ENCODE peak calls at places on chromosome 2, in six cellular contexts. P, J, Q, H, S and K are unnamed samples.

GRCh38 chr2:135657806-135658582 is 83.7 kb upstream of the UBXN4 start:
- DNase-seq in P (no peak), J (no peak), Q (no peak), H (no peak), S (no peak), K (no peak)

GRCh38 chr2:227804970-227805369 is 8.7 kb upstream of the CCL20 start:
- DNase-seq in P (no peak), J (peak; percentile 22), Q (no peak), H (peak; percentile 13), S (no peak), K (no peak)

GRCh38 chr2:39513641-39514094 is 76.6 kb upstream of the MAP4K3 start:
- DNase-seq in P (no peak), J (peak; percentile 96), Q (peak; percentile 56), H (no peak), S (no peak), K (no peak)

GRCh38 chr2:31191931-31192330 is 25.4 kb downstream of the CAPN14 start:
- DNase-seq in P (no peak), J (no peak), Q (no peak), H (peak; percentile 75), S (no peak), K (no peak)

GRCh38 chr2:102147935-102148334 is 5.4 kb downstream of the IL1R1 start:
- DNase-seq in P (no peak), J (peak; percentile 58), Q (no peak), H (no peak), S (no peak), K (no peak)

GRCh38 chr2:27222407-27222806 is 5.2 kb downstream of the CAD start:
- DNase-seq in P (no peak), J (no peak), Q (no peak), H (no peak), S (no peak), K (no peak)

GRCh38 chr2:176518823-176519222 is 249.6 kb downstream of the MTX2 start:
- DNase-seq in P (no peak), J (no peak), Q (no peak), H (no peak), S (peak; percentile 62), K (no peak)

GRCh38 chr2:159402790-159403189 is 116.3 kb upstream of the WDSUB1 start:
- DNase-seq in P (no peak), J (no peak), Q (no peak), H (no peak), S (no peak), K (no peak)

GRCh38 chr2:85924522-85924921 is 35.7 kb upstream of the ST3GAL5 start:
- DNase-seq in P (no peak), J (peak; percentile 19), Q (no peak), H (no peak), S (no peak), K (no peak)

GRCh38 chr2:206823178-206823577 is 57.8 kb downstream of the FASTKD2 start:
- DNase-seq in P (no peak), J (no peak), Q (no peak), H (no peak), S (no peak), K (no peak)

GRCh38 chr2:38076250-38076709 is 329 bp upstream of the CYP1B1 start:
- DNase-seq in P (peak; percentile 23), J (peak; percentile 90), Q (no peak), H (no peak), S (peak; percentile 85), K (peak; percentile 83)

GRCh38 chr2:159053186-159054031 is 85.0 kb downstream of the TANC1 start:
- DNase-seq in P (no peak), J (peak; percentile 85), Q (no peak), H (no peak), S (no peak), K (no peak)

GRCh38 chr2:212892193-212892592 is 259.2 kb downstream of the IKZF2 start:
- DNase-seq in P (no peak), J (peak; percentile 48), Q (peak; percentile 68), H (no peak), S (no peak), K (no peak)

GRCh38 chr2:23148342-23148741 is 236.6 kb upstream of the KLHL29 start:
- DNase-seq in P (no peak), J (no peak), Q (no peak), H (no peak), S (no peak), K (no peak)

GRCh38 chr2:46954951-46955571 is 39.5 kb upstream of the MCFD2 start:
- DNase-seq in P (no peak), J (peak; percentile 90), Q (no peak), H (no peak), S (peak; percentile 80), K (peak; percentile 93)

GRCh38 chr2:196808281-196808680 is 874 bp downstream of the C2orf66 start:
- DNase-seq in P (no peak), J (no peak), Q (peak; percentile 27), H (no peak), S (no peak), K (no peak)

GRCh38 chr2:128281852-128282245 is 36.8 kb downstream of the HS6ST1 start:
- DNase-seq in P (no peak), J (no peak), Q (no peak), H (no peak), S (peak; percentile 62), K (no peak)

GRCh38 chr2:85737481-85737880 is 16.3 kb upstream of the ATOH8 start:
- DNase-seq in P (no peak), J (peak; percentile 61), Q (no peak), H (no peak), S (no peak), K (peak; percentile 76)

GRCh38 chr2:142989276-142990204 is 112.1 kb downstream of the KYNU start:
- DNase-seq in P (no peak), J (peak; percentile 62), Q (peak; percentile 43), H (no peak), S (no peak), K (no peak)

DNA sequence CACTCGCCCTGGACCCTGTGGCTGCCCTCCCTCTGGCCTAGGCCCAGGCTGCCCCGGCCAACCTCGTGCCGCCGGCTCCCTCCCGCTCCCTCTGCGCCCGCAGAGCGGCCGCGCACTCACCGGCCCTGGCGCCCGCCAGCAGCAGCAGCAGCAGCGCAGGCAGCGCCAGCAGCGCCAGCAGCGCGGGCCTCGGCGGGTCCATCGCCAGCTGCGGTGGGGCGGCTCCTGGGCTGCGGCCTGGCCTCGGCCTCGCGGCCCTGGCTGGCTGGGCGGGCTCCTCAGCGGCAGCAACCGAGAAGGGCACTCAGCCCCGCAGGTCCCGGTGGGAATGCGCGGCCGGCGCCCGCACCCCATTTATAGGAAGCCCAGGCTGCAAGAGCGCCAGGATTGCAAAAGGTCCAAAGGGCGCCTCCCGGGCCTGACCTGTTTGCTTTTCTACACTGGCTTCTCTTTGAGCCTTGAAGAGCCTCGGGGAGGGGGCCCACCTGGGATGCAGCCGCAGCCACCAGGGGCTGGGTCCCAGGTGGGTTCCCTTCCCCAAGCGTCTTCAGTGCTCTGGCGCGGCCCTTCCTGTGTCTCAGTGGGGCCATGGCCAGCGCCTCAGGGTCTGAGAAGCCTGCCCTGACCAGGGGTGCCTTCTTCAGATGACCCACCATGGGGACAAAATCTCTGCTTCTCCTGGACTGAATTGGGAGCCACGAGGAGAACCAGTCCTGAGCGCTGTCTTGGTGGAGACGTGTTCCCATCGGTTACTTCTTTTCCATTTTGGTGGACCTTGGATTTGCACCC is at the start of gene APOB:
- DNase-seq in P (no peak), J (no peak), Q (no peak), H (no peak), S (peak; percentile 61), K (no peak)
- TF ChIP-seq CTCF in P (no peak), J (no peak), Q (no peak), H (no peak), S (no peak), K (no peak)

DNA sequence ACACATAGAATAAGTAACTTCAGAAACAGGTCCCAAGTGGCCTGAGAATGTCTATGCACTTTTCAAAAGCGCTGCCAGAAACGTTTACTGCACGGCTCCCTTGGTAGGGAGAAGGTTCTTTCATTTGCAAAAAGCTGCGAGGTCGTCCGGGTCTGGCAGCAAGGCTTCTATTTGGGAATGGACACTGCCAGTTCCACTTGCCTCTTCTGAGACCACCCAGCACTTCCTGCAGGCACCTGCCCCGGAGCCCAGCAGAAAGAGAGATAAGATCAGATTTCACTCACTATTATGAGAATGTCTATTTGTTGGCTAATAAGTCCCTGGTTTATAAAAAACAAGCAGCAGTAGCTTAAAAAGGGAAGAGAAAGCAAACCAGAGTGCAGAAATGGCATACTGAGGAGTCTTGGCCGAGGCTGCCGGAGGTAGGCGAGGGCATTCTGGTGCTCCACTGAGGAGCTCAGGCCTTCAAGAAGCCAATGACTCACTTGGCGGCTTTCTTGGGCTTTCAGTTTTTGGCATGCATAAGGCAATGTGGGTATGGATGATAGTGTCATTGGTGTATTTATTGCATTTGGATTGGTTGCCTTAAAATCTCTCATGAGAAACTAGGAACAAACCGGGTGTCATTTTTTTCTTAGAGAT is 119.4 kb upstream of the ARL5A start:
- DNase-seq in P (no peak), J (peak; percentile 5), Q (no peak), H (no peak), S (no peak), K (peak; percentile 51)
- TF ChIP-seq CTCF in P (no peak), J (no peak), Q (peak; percentile 57), H (peak; percentile 10), S (peak; percentile 16), K (no peak)

GRCh38 chr2:32594573-32594972 is 33.3 kb upstream of the TTC27 start:
- DNase-seq in P (no peak), J (no peak), Q (no peak), H (no peak), S (no peak), K (no peak)

GRCh38 chr2:32591669-32592463 is 36.0 kb upstream of the TTC27 start:
- DNase-seq in P (no peak), J (peak; percentile 27), Q (peak; percentile 40), H (no peak), S (no peak), K (no peak)
- TF ChIP-seq CTCF in P (no peak), J (no peak), Q (no peak), H (no peak), S (no peak), K (no peak)

GRCh38 chr2:180657054-180657453 is 323.4 kb upstream of the UBE2E3 start:
- DNase-seq in P (no peak), J (peak; percentile 50), Q (no peak), H (no peak), S (no peak), K (no peak)

GRCh38 chr2:180655393-180655792 is 325.0 kb upstream of the UBE2E3 start:
- DNase-seq in P (no peak), J (no peak), Q (no peak), H (no peak), S (no peak), K (no peak)

GRCh38 chr2:180656455-180656847 is 324.0 kb upstream of the UBE2E3 start:
- DNase-seq in P (no peak), J (peak; percentile 60), Q (no peak), H (no peak), S (no peak), K (no peak)

GRCh38 chr2:180653481-180653880 is 326.9 kb upstream of the UBE2E3 start:
- DNase-seq in P (no peak), J (no peak), Q (no peak), H (no peak), S (no peak), K (no peak)

DNA sequence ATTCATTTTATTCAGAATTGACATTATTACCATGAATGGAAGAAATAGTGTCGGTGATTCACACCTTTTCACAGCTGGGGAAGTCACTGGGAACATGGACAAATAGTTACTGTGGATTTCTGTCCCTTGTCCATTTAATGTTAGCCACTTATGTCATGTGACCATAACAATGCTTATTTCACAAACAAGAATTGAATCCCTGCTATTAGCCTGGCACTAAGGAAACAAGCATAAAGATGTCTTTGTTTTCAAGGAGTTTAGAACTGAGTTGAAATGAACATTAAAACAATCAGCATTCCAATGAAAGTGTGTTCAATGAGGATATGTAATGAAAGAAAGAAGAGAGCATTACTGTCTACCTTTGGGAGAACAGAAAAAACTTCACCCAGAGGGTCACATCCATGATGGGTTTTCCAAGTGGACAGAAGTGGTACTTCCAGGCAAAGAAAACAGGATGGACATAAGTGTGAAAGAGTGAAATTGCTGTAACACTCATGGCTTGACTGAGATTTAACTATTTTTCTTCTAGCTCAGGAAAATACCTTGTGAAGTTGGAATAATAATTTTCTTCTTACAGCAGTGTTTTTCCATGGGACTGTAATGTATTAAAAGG is 324.5 kb upstream of the UBE2E3 start:
- DNase-seq in P (no peak), J (no peak), Q (no peak), H (no peak), S (no peak), K (no peak)
- TF ChIP-seq CTCF in P (no peak), J (peak; percentile 33), Q (no peak), H (peak; percentile 21), S (peak; percentile 5), K (no peak)